ENCODE peak calls at places on chromosomes 6 and 20, in four cellular contexts. W is stomach, C is HCT116, F is breast epithelium. O is an unnamed sample.

GRCh38 chr6:157657754-157658153 is 165.3 kb upstream of the SNX9 start:
- DNase-seq in W (no peak), F (no peak), C (no peak), O (no peak)

GRCh38 chr6:153032255-153032882 is 29.9 kb upstream of the MTRF1L start:
- DNase-seq in F (no peak), W (no peak), C (peak; percentile 27), O (no peak)

GRCh38 chr6:56856036-56856580 is 98.8 kb upstream of the BEND6 start:
- DNase-seq in F (no peak), C (no peak), W (no peak), O (no peak)

GRCh38 chr20:51607170-51607569 is 64.7 kb upstream of the NFATC2 start:
- DNase-seq in F (no peak), W (no peak), C (no peak), O (no peak)

GRCh38 chr6:127459231-127459641 is at the start of gene KIAA0408:
- DNase-seq in F (no peak), W (peak; percentile 62), C (no peak), O (no peak)

GRCh38 chr20:47645632-47646031 is 139.6 kb downstream of the SULF2 start:
- DNase-seq in C (no peak), W (no peak), F (no peak), O (no peak)

GRCh38 chr6:14381225-14381887 is 263.8 kb downstream of the CD83 start:
- DNase-seq in F (no peak), W (no peak), C (no peak), O (no peak)

GRCh38 chr20:8018928-8019177 is 708 bp downstream of the TMX4 start:
- DNase-seq in W (no peak), C (no peak), F (no peak), O (no peak)

GRCh38 chr6:85670573-85670972 is 27.9 kb upstream of the SYNCRIP start:
- DNase-seq in C (no peak), W (no peak), F (no peak), O (no peak)

GRCh38 chr6:39221746-39222641 is 7.3 kb downstream of the KCNK5 start:
- DNase-seq in W (no peak), F (no peak), C (no peak), O (no peak)

GRCh38 chr6:38552136-38552535 is 87.6 kb downstream of the BTBD9 start:
- DNase-seq in F (no peak), W (no peak), C (no peak), O (peak; percentile 36)

GRCh38 chr20:35511814-35512420 is 17.5 kb downstream of the C20orf173 start:
- DNase-seq in W (peak; percentile 40), F (no peak), C (no peak), O (no peak)

DNA sequence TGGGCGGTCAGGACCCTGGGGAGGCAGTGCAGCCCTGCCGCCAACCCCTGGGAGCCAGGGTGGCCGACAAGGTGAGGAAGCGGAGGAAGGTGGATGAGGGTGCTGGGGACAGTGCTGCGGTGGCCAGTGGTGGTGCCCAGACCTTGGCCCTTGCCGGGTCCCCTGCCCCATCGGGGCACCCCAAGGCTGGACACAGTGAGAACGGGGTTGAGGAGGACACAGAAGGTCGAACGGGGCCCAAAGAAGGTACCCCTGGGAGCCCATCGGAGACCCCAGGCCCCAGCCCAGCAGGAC is 4.0 kb upstream of the COL9A3 start:
- DNase-seq in F (no peak), W (no peak), C (no peak), O (no peak)
- TF ChIP-seq POLR2AphosphoS5 in F (no peak), W (no peak), C (no peak), O (no peak)

GRCh38 chr6:26031595-26032386 is 55.4 kb upstream of the HFE start:
- DNase-seq in C (peak; percentile 99), W (peak; percentile 75), F (peak; percentile 81), O (no peak)

GRCh38 chr6:26031151-26031594 is 56.1 kb upstream of the HFE start:
- DNase-seq in C (no peak), W (no peak), F (no peak), O (no peak)

GRCh38 chr6:26033132-26033941 is 53.9 kb upstream of the HFE start:
- DNase-seq in C (peak; percentile 95), F (peak; percentile 64), W (peak; percentile 68), O (no peak)

GRCh38 chr6:26033942-26034354 is 53.3 kb upstream of the HFE start:
- DNase-seq in F (no peak), C (no peak), W (no peak), O (no peak)

GRCh38 chr6:26032387-26033131 is 54.7 kb upstream of the HFE start:
- DNase-seq in F (no peak), W (no peak), C (no peak), O (no peak)
- TF ChIP-seq POLR2A in F (no peak), W (no peak), C (no peak), O (no peak)

GRCh38 chr6:79797105-79797504 is 150.2 kb downstream of the ELOVL4 start:
- DNase-seq in C (no peak), F (no peak), W (no peak), O (no peak)
- TF ChIP-seq POLR2AphosphoS5 in C (no peak), F (no peak), W (no peak), O (no peak)

GRCh38 chr20:5539656-5540055 is 210.5 kb upstream of the SHLD1 start:
- DNase-seq in W (no peak), F (no peak), C (no peak), O (no peak)

GRCh38 chr20:5544175-5544574 is 206.0 kb upstream of the SHLD1 start:
- DNase-seq in F (no peak), W (no peak), C (no peak), O (no peak)

GRCh38 chr20:5544702-5545101 is 205.5 kb upstream of the SHLD1 start:
- DNase-seq in C (no peak), F (no peak), W (no peak), O (no peak)

GRCh38 chr20:5535211-5535756 is 214.9 kb upstream of the SHLD1 start:
- DNase-seq in F (no peak), C (no peak), W (no peak), O (no peak)

DNA sequence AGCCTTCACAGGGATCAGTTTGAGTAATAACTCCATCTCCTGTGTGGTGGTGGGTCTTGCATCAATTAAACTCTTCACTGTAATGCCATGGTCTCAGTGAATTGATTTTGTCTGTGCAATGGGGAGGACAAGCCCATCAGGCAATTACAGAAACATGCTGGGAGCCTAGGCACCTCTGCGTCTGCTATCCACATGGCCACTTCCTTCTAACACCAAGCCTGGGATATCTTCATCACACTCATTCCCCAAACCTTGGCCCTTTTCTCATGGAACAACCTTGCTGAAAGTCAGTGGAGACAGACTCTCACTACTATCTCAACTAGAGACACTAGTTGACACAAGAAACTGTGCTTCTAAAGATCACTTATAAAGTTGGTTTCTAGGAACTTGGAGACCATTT is 210.1 kb upstream of the SHLD1 start:
- DNase-seq in F (no peak), C (no peak), W (no peak), O (no peak)
- TF ChIP-seq POLR2A in F (no peak), C (no peak), W (no peak), O (no peak)

DNA sequence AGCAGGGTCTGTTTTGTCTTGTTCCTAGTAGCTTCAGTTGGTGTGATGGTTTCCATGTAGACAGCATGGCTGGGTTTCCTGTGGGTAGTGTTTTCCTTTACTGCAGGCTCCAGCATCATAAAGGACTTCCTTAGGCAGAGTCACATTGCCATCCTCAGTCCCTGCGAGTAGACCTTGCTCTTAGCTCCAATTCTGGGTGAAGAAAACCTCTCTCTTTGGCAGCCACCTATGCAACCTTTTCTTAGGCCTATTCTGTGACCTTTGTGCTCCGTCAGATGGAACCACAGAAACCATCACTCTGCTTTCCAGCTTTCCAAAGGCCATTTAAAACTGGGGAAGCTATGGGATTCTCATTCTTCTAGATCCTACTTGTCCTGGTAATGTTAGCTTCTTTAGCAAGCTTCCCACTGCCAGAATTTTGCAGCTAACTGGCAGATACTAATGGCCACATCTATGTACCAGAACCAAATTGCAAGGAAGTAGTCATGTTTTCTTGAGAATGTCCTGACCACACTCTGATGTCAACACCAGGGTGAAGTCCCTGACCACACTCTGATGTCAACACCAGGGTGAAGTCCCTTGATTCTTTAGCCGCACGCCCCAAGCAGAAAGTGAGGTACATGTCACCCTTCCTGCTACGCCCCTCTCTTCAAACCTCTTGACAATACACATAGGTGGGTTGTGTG is 646.6 kb upstream of the HS3ST5 start:
- DNase-seq in C (no peak), F (no peak), W (no peak), O (no peak)
- TF ChIP-seq POLR2AphosphoS5 in C (no peak), F (no peak), W (no peak), O (no peak)

DNA sequence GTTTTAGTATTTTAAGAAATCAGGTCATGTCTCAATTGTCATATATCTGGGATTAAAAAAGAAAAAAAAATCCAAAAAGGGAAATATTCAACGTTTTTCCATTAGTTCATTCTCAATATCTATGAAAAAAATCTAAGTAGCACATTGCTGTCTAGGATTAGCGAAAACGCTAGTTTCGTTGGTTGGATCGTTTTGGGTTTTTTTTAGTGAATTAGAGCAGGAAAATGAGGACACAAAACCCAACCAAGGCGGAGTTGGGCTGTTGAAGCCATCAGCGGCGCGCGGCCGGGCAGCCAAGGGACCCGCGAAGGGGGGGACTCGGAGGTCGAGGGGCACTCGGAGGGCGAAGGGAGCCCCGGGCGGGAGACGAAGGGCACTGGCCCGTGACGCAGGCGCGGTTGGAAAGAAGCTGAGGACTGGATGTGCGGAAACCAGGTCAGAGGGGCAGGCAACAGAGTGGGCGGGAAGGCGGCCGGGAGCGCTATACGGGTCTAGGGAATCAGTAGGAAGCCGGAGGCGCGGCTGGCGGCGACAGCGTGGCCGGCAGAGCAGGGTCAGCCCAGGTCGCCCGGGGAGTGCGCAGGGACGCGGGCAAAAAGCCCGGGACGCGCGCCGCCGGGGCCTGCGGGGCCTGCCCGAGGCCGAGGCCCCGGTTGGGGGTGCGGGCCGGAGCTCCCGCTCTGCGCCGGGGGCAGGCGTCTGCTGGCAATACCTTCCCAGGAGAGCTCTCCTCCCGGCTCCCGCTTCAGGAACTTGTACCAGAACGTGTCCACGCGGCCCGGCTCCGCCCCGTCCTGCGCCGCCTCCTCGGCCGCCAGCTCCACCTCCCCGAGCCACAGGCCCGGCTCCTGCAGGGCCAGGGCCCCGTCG is 599 bp downstream of the EPM2A start:
- DNase-seq in W (peak; percentile 87), F (peak; percentile 75), C (peak; percentile 75), O (peak; percentile 46)
- TF ChIP-seq POLR2A in W (no peak), F (no peak), C (no peak), O (no peak)

DNA sequence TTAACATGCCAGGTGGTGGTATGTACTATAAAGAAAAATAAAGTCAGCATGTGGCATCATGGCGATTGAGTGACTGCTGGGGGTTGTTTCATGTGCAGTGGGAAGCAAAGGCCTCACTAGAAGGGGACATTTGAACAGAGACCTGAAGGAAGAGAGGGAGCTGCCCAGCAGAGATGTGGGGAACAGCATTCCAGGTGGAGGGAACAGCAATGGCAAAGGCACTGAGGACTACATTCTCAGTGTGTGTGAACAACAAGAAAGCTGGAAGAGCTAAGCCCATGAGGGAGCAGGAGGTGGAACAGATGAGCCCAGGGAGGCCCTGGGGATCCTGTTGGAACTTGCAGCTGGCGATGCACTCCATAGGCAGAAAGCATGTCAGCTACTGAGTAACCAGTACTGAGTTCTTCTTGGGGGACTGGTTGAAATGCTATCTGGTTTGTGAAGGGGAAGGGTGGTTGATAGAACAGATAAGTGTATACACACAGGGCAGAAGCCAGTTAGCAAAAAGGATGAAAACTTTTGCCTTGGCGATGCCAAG is 29.2 kb downstream of the NOX3 start:
- DNase-seq in F (no peak), C (no peak), W (no peak), O (no peak)
- TF ChIP-seq POLR2AphosphoS5 in F (no peak), C (no peak), W (no peak), O (no peak)

O was measured in GM12891.